ENCODE peak calls at places on chromosomes 12 and 14, in four cellular contexts. N, C, J and P are unnamed samples.
A peak's percentile ranks its signal among the peaks of the same experiment; 100 is the strongest.

GRCh38 chr12:121797937-121798801 is 4.7 kb upstream of the RHOF start:
- DNase-seq in N (no peak), C (no peak), J (no peak), P (no peak)

GRCh38 chr12:63941879-63942278 is 97.4 kb downstream of the SRGAP1 start:
- DNase-seq in N (no peak), C (no peak), J (no peak), P (no peak)

GRCh38 chr12:948238-948637 is 1.3 kb downstream of the RAD52 start:
- DNase-seq in N (no peak), C (no peak), J (no peak), P (no peak)

GRCh38 chr12:12239127-12239526 is 27.7 kb downstream of the LRP6 start:
- DNase-seq in N (no peak), C (no peak), J (no peak), P (no peak)

GRCh38 chr12:95417372-95417771 is 56.6 kb upstream of the METAP2 start:
- DNase-seq in N (no peak), C (no peak), J (no peak), P (no peak)

GRCh38 chr12:101969-102878 is 35.7 kb downstream of the IQSEC3 start:
- DNase-seq in N (no peak), C (peak; percentile 70), J (no peak), P (no peak)

GRCh38 chr12:127621366-127621765 is 645.6 kb upstream of the TMEM132C start:
- DNase-seq in N (no peak), C (no peak), J (no peak), P (no peak)

GRCh38 chr14:27528328-27528727 is 930.5 kb upstream of the NOVA1 start:
- DNase-seq in N (peak; percentile 21), C (no peak), J (no peak), P (no peak)

GRCh38 chr14:36521598-36522345 is 1.7 kb upstream of the NKX2-1 start:
- DNase-seq in N (no peak), C (peak; percentile 74), J (no peak), P (no peak)

GRCh38 chr14:94561656-94562010 is 391 bp downstream of the SERPINA4 start:
- DNase-seq in N (no peak), C (no peak), J (no peak), P (no peak)

GRCh38 chr14:94560291-94560665 is 964 bp upstream of the SERPINA4 start:
- DNase-seq in N (no peak), C (no peak), J (no peak), P (no peak)

GRCh38 chr14:94558842-94559241 is 2.4 kb upstream of the SERPINA4 start:
- DNase-seq in N (no peak), C (no peak), J (no peak), P (no peak)

GRCh38 chr14:94560782-94561655 is at the start of gene SERPINA4:
- DNase-seq in N (peak; percentile 50), C (no peak), J (no peak), P (no peak)

GRCh38 chr14:94559638-94560290 is 1.5 kb upstream of the SERPINA4 start:
- DNase-seq in N (no peak), C (no peak), J (no peak), P (no peak)
- H3K4me3 ChIP-seq in N (no peak overlapping the region), C (no peak overlapping the region), J (no peak overlapping the region), P (no peak overlapping the region)

DNA sequence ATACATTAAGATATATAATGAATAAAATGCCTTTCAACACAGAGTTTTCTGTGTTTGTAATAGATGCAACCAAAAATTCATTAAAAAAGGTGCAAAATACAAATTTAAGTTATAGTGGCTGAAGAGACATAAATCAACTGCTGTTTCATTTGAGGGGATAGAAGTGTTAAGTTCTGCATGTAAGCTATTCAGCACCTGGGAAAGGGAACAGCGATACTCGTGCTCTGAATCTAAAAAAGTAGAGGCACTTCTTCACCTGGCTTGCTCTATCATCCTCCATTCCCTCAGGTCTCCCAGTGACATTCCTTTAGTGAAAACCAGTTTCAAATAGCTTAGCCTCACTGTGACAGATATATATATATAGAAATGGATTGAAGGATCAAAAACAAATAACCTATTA is 222.6 kb downstream of the ACSS3 start:
- DNase-seq in N (no peak), C (no peak), J (no peak), P (no peak)
- TF ChIP-seq SUZ12 in N (no peak), C (no peak), J (no peak), P (no peak)

DNA sequence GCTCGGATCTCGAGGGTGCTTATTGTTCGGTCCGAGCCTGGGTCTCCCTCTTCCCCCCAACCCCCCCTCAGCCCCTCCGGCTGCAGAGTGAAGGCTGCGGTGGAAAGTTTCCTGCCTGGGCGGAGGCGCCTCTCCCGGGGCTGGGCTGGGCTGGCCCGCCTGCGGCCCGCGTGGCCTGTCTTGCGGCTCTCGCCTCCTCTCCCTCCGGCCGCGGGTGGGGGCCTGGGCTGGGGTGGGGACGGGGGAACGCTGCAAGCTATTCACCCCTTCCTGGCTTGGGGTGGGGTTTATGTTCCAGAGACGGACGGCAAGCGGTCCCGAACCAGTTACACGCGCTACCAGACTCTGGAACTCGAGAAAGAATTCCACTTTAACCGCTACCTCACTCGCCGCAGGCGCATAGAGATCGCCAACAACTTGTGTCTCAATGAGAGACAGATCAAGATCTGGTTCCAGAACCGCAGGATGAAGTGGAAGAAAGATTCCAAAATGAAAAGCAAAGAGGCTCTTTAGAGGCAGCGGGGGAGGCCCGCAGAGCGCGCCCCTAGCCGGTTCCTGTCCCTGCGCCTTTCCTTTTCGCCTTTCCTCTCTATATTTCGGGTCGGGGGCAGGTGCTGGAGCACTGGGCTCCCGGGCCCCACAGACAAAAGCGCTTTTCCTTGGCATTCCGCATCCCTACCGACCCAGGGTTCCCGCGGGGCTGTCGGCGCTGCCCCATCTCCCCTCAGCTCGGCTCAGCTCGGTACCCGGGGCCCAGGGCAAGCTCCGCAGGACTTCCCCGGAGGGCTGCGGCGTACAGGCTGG is 1.3 kb downstream of the HOXC5 start:
- DNase-seq in N (no peak), C (no peak), J (no peak), P (no peak)
- H3K4me3 ChIP-seq in N (no peak overlapping the region), C (no peak overlapping the region), J (peak overlapping the region; percentile 61), P (no peak overlapping the region)

DNA sequence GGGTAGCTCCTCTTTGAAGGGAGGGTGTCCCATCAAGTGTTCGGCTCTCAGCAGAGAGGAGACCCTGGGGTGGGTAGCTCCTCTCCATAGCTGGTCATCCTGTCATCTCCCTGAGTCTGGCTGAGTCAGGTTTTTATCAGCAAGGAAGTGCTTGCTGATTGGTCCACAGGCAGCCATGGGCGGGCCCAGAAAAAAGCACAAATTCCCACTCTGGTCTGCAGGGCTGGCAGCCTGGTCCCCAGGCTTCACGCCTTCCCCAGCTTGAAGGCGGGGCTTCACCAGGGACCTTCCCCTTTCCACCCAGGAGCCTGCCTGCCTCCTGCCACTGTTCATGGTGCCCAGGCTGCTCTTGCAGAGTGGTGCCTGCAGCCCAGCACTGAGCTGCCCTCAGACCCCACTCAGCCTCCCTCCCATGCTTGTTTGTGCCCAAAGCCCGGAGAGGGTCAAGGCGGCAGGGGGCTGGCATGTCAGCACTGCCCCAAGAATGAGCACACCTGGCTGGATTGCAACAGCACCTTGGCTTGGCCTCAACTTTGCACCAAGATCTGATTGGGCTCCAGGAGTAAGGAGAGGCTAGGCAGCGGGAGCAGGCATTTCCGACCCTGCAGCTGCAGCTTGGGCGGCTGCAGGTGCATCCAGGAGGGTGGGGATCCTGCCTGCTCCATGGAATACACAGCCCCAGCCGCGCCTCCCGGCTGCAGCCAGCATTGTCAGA is 21.9 kb upstream of the WDR89 start:
- DNase-seq in N (peak; percentile 23), C (no peak), J (no peak), P (no peak)
- TF ChIP-seq SUZ12 in N (no peak), C (no peak), J (no peak), P (no peak)

GRCh38 chr12:108854055-108854452 is 3.3 kb downstream of the SSH1 start:
- DNase-seq in N (peak; percentile 6), C (no peak), J (peak; percentile 52), P (no peak)

GRCh38 chr12:108850854-108851573 is 6.4 kb downstream of the SSH1 start:
- DNase-seq in N (no peak), C (no peak), J (peak; percentile 79), P (no peak)

GRCh38 chr12:108853426-108853825 is 4.0 kb downstream of the SSH1 start:
- DNase-seq in N (no peak), C (no peak), J (no peak), P (no peak)

GRCh38 chr12:108854453-108855283 is 2.7 kb downstream of the SSH1 start:
- DNase-seq in N (no peak), C (no peak), J (peak; percentile 83), P (no peak)

GRCh38 chr12:108852674-108853073 is 4.7 kb downstream of the SSH1 start:
- DNase-seq in N (no peak), C (no peak), J (no peak), P (no peak)
- H3K4me3 ChIP-seq in N (no peak overlapping the region), C (no peak overlapping the region), J (no peak overlapping the region), P (no peak overlapping the region)